ENCODE peak calls at places on chromosomes 5 and 9, in five cellular contexts. One of them, this sample, is unnamed.

GRCh38 chr5:138620661-138621224 is 45.5 kb upstream of the HSPA9 start:
- DNase-seq in NCI-H1694 treated with DMSO at 0.1 percent for 48 hours: no peak
- DNase-seq in amniotic epithelial cell: no peak
- DNase-seq in astrocyte: no peak
- DNase-seq in stimulated activated CD4-positive, alpha-beta T cell treated with anti-CD3 and anti-CD28 coated beads, TNF-alpha, amount 100 ng/mL, for 4 hours: no peak
- DNase-seq in this sample: no peak

GRCh38 chr9:96172797-96173196 is 129.2 kb downstream of the HSD17B3 start:
- DNase-seq in astrocyte: no peak
- DNase-seq in stimulated activated CD4-positive, alpha-beta T cell treated with anti-CD3 and anti-CD28 coated beads, TNF-alpha, amount 100 ng/mL, for 4 hours: no peak
- DNase-seq in NCI-H1694 treated with DMSO at 0.1 percent for 48 hours: no peak
- DNase-seq in amniotic epithelial cell: no peak
- DNase-seq in this sample: no peak

GRCh38 chr9:105833271-105833975 is 139.1 kb downstream of the TMEM38B start:
- DNase-seq in NCI-H1694 treated with DMSO at 0.1 percent for 48 hours: no peak
- DNase-seq in astrocyte: peak; percentile 2
- DNase-seq in stimulated activated CD4-positive, alpha-beta T cell treated with anti-CD3 and anti-CD28 coated beads, TNF-alpha, amount 100 ng/mL, for 4 hours: no peak
- DNase-seq in amniotic epithelial cell: no peak
- DNase-seq in this sample: no peak

GRCh38 chr9:35579130-35579529 is 25.9 kb upstream of the TESK1 start:
- DNase-seq in amniotic epithelial cell: no peak
- DNase-seq in stimulated activated CD4-positive, alpha-beta T cell treated with anti-CD3 and anti-CD28 coated beads, TNF-alpha, amount 100 ng/mL, for 4 hours: no peak
- DNase-seq in NCI-H1694 treated with DMSO at 0.1 percent for 48 hours: no peak
- DNase-seq in astrocyte: no peak
- DNase-seq in this sample: no peak

GRCh38 chr9:98590115-98590514 is 118.6 kb downstream of the GABBR2 start:
- DNase-seq in stimulated activated CD4-positive, alpha-beta T cell treated with anti-CD3 and anti-CD28 coated beads, TNF-alpha, amount 100 ng/mL, for 4 hours: no peak
- DNase-seq in amniotic epithelial cell: no peak
- DNase-seq in astrocyte: no peak
- DNase-seq in NCI-H1694 treated with DMSO at 0.1 percent for 48 hours: no peak
- DNase-seq in this sample: no peak

GRCh38 chr9:106800691-106801090 is 62.3 kb upstream of the ZNF462 start:
- DNase-seq in NCI-H1694 treated with DMSO at 0.1 percent for 48 hours: no peak
- DNase-seq in astrocyte: no peak
- DNase-seq in stimulated activated CD4-positive, alpha-beta T cell treated with anti-CD3 and anti-CD28 coated beads, TNF-alpha, amount 100 ng/mL, for 4 hours: no peak
- DNase-seq in amniotic epithelial cell: peak; percentile 26
- DNase-seq in this sample: no peak

GRCh38 chr5:1952021-1952420 is 69.3 kb upstream of the IRX4 start:
- DNase-seq in astrocyte: no peak
- DNase-seq in amniotic epithelial cell: no peak
- DNase-seq in stimulated activated CD4-positive, alpha-beta T cell treated with anti-CD3 and anti-CD28 coated beads, TNF-alpha, amount 100 ng/mL, for 4 hours: no peak
- DNase-seq in NCI-H1694 treated with DMSO at 0.1 percent for 48 hours: no peak
- DNase-seq in this sample: no peak

GRCh38 chr9:128587453-128587852 is 35.1 kb downstream of the SPTAN1 start:
- DNase-seq in NCI-H1694 treated with DMSO at 0.1 percent for 48 hours: no peak
- DNase-seq in stimulated activated CD4-positive, alpha-beta T cell treated with anti-CD3 and anti-CD28 coated beads, TNF-alpha, amount 100 ng/mL, for 4 hours: peak; percentile 2
- DNase-seq in astrocyte: no peak
- DNase-seq in amniotic epithelial cell: peak; percentile 15
- DNase-seq in this sample: no peak

GRCh38 chr5:102545175-102545574 is 46.4 kb upstream of the SLCO6A1 start:
- DNase-seq in astrocyte: no peak
- DNase-seq in stimulated activated CD4-positive, alpha-beta T cell treated with anti-CD3 and anti-CD28 coated beads, TNF-alpha, amount 100 ng/mL, for 4 hours: no peak
- DNase-seq in NCI-H1694 treated with DMSO at 0.1 percent for 48 hours: no peak
- DNase-seq in amniotic epithelial cell: peak; percentile 14
- DNase-seq in this sample: peak; percentile 21

GRCh38 chr9:136886610-136887597 is 588 bp downstream of the TRAF2 start:
- DNase-seq in NCI-H1694 treated with DMSO at 0.1 percent for 48 hours: no peak
- DNase-seq in amniotic epithelial cell: peak; percentile 21
- DNase-seq in astrocyte: no peak
- DNase-seq in stimulated activated CD4-positive, alpha-beta T cell treated with anti-CD3 and anti-CD28 coated beads, TNF-alpha, amount 100 ng/mL, for 4 hours: no peak
- DNase-seq in this sample: peak; percentile 61

GRCh38 chr5:64680289-64680688 is 10.0 kb upstream of the SHISAL2B start:
- DNase-seq in stimulated activated CD4-positive, alpha-beta T cell treated with anti-CD3 and anti-CD28 coated beads, TNF-alpha, amount 100 ng/mL, for 4 hours: no peak
- DNase-seq in astrocyte: no peak
- DNase-seq in NCI-H1694 treated with DMSO at 0.1 percent for 48 hours: no peak
- DNase-seq in amniotic epithelial cell: no peak
- DNase-seq in this sample: peak; percentile 3

GRCh38 chr9:123368023-123368422 is 12.0 kb downstream of the CRB2 start:
- DNase-seq in astrocyte: no peak
- DNase-seq in amniotic epithelial cell: no peak
- DNase-seq in NCI-H1694 treated with DMSO at 0.1 percent for 48 hours: no peak
- DNase-seq in stimulated activated CD4-positive, alpha-beta T cell treated with anti-CD3 and anti-CD28 coated beads, TNF-alpha, amount 100 ng/mL, for 4 hours: no peak
- DNase-seq in this sample: no peak

GRCh38 chr5:58156354-58156753 is 303.5 kb downstream of the PLK2 start:
- DNase-seq in astrocyte: peak; percentile 87
- DNase-seq in stimulated activated CD4-positive, alpha-beta T cell treated with anti-CD3 and anti-CD28 coated beads, TNF-alpha, amount 100 ng/mL, for 4 hours: no peak
- DNase-seq in amniotic epithelial cell: no peak
- DNase-seq in NCI-H1694 treated with DMSO at 0.1 percent for 48 hours: no peak
- DNase-seq in this sample: peak; percentile 12

GRCh38 chr5:69368458-69369368 is 607 bp downstream of the AK6 start:
- DNase-seq in amniotic epithelial cell: peak; percentile 58
- DNase-seq in astrocyte: peak; percentile 54
- DNase-seq in stimulated activated CD4-positive, alpha-beta T cell treated with anti-CD3 and anti-CD28 coated beads, TNF-alpha, amount 100 ng/mL, for 4 hours: peak; percentile 2
- DNase-seq in NCI-H1694 treated with DMSO at 0.1 percent for 48 hours: peak; percentile 27
- DNase-seq in this sample: peak; percentile 69

This sample was measured in mesenchymal stem cell.